ENCODE peak calls at places on chromosomes 13 and 19, in ten cellular contexts. One of them, this sample, is unnamed.
A peak's percentile ranks its signal among the peaks of the same experiment; 100 is the strongest.

GRCh38 chr19:53813996-53814395 is 10.1 kb downstream of the NLRP12 start:
- DNase-seq in hepatocyte: no peak
- DNase-seq in thoracic aorta: no peak
- DNase-seq in A549: no peak
- DNase-seq in CD8-positive, alpha-beta T cell: no peak
- DNase-seq in lower leg skin: no peak
- DNase-seq in PC-9: no peak
- DNase-seq in tibial artery: no peak
- DNase-seq in fibroblast of pulmonary artery: no peak
- DNase-seq in keratinocyte: no peak
- DNase-seq in this sample: no peak

GRCh38 chr19:40623403-40624239 is 22.5 kb downstream of the LTBP4 start:
- DNase-seq in hepatocyte: peak; percentile 91
- DNase-seq in PC-9: no peak
- DNase-seq in A549: peak; percentile 86
- DNase-seq in keratinocyte: no peak
- DNase-seq in thoracic aorta: no peak
- DNase-seq in tibial artery: no peak
- DNase-seq in lower leg skin: no peak
- DNase-seq in fibroblast of pulmonary artery: peak; percentile 49
- DNase-seq in CD8-positive, alpha-beta T cell: no peak
- DNase-seq in this sample: no peak

GRCh38 chr13:23753523-23753922 is 135.7 kb downstream of the MIPEP start:
- DNase-seq in lower leg skin: no peak
- DNase-seq in A549: peak; percentile 69
- DNase-seq in CD8-positive, alpha-beta T cell: no peak
- DNase-seq in fibroblast of pulmonary artery: peak; percentile 32
- DNase-seq in thoracic aorta: no peak
- DNase-seq in keratinocyte: no peak
- DNase-seq in PC-9: peak; percentile 11
- DNase-seq in tibial artery: no peak
- DNase-seq in hepatocyte: peak; percentile 68
- DNase-seq in this sample: no peak

GRCh38 chr13:95117092-95117491 is 184.2 kb downstream of the ABCC4 start:
- DNase-seq in lower leg skin: no peak
- DNase-seq in keratinocyte: no peak
- DNase-seq in tibial artery: no peak
- DNase-seq in hepatocyte: no peak
- DNase-seq in fibroblast of pulmonary artery: no peak
- DNase-seq in CD8-positive, alpha-beta T cell: no peak
- DNase-seq in PC-9: peak; percentile 25
- DNase-seq in thoracic aorta: no peak
- DNase-seq in A549: peak; percentile 39
- DNase-seq in this sample: no peak

GRCh38 chr19:12783849-12784393 is 7.4 kb upstream of the JUNB start:
- DNase-seq in keratinocyte: no peak
- DNase-seq in lower leg skin: no peak
- DNase-seq in CD8-positive, alpha-beta T cell: no peak
- DNase-seq in PC-9: peak; percentile 94
- DNase-seq in A549: peak; percentile 87
- DNase-seq in hepatocyte: peak; percentile 68
- DNase-seq in fibroblast of pulmonary artery: no peak
- DNase-seq in thoracic aorta: no peak
- DNase-seq in tibial artery: peak; percentile 87
- DNase-seq in this sample: no peak

GRCh38 chr13:108154421-108154858 is 60.9 kb downstream of the LIG4 start:
- DNase-seq in thoracic aorta: no peak
- DNase-seq in fibroblast of pulmonary artery: peak; percentile 2
- DNase-seq in tibial artery: no peak
- DNase-seq in lower leg skin: no peak
- DNase-seq in CD8-positive, alpha-beta T cell: no peak
- DNase-seq in A549: peak; percentile 3
- DNase-seq in PC-9: no peak
- DNase-seq in keratinocyte: no peak
- DNase-seq in hepatocyte: peak; percentile 81
- DNase-seq in this sample: peak; percentile 15

GRCh38 chr13:73416093-73416492 is 357.3 kb downstream of the KLF5 start:
- DNase-seq in CD8-positive, alpha-beta T cell: no peak
- DNase-seq in fibroblast of pulmonary artery: no peak
- DNase-seq in keratinocyte: no peak
- DNase-seq in PC-9: no peak
- DNase-seq in A549: no peak
- DNase-seq in tibial artery: no peak
- DNase-seq in lower leg skin: no peak
- DNase-seq in thoracic aorta: no peak
- DNase-seq in hepatocyte: no peak
- DNase-seq in this sample: no peak

GRCh38 chr13:40318366-40318765 is 348.1 kb downstream of the FOXO1 start:
- DNase-seq in fibroblast of pulmonary artery: peak; percentile 34
- DNase-seq in keratinocyte: no peak
- DNase-seq in thoracic aorta: no peak
- DNase-seq in CD8-positive, alpha-beta T cell: no peak
- DNase-seq in A549: no peak
- DNase-seq in PC-9: peak; percentile 10
- DNase-seq in hepatocyte: peak; percentile 31
- DNase-seq in lower leg skin: no peak
- DNase-seq in tibial artery: peak; percentile 66
- DNase-seq in this sample: no peak

GRCh38 chr19:34678421-34678820 is 943 bp downstream of the ZNF302 start:
- DNase-seq in thoracic aorta: no peak
- DNase-seq in keratinocyte: no peak
- DNase-seq in CD8-positive, alpha-beta T cell: no peak
- DNase-seq in lower leg skin: no peak
- DNase-seq in A549: no peak
- DNase-seq in fibroblast of pulmonary artery: no peak
- DNase-seq in hepatocyte: no peak
- DNase-seq in PC-9: no peak
- DNase-seq in tibial artery: no peak
- DNase-seq in this sample: no peak

GRCh38 chr19:15304140-15304705 is 28.1 kb downstream of the BRD4 start:
- DNase-seq in CD8-positive, alpha-beta T cell: no peak
- DNase-seq in hepatocyte: no peak
- DNase-seq in tibial artery: no peak
- DNase-seq in lower leg skin: no peak
- DNase-seq in A549: peak; percentile 56
- DNase-seq in thoracic aorta: no peak
- DNase-seq in PC-9: no peak
- DNase-seq in keratinocyte: no peak
- DNase-seq in fibroblast of pulmonary artery: no peak
- DNase-seq in this sample: no peak

GRCh38 chr19:49468746-49469447 is 5.1 kb upstream of the FLT3LG start:
- DNase-seq in hepatocyte: peak; percentile 75
- DNase-seq in CD8-positive, alpha-beta T cell: peak; percentile 91
- DNase-seq in thoracic aorta: peak; percentile 31
- DNase-seq in fibroblast of pulmonary artery: peak; percentile 71
- DNase-seq in lower leg skin: peak; percentile 95
- DNase-seq in A549: peak; percentile 82
- DNase-seq in keratinocyte: peak; percentile 73
- DNase-seq in tibial artery: peak; percentile 84
- DNase-seq in PC-9: peak; percentile 44
- DNase-seq in this sample: no peak

GRCh38 chr19:39498262-39499081 is at the start of gene DLL3:
- DNase-seq in hepatocyte: peak; percentile 44
- DNase-seq in lower leg skin: no peak
- DNase-seq in thoracic aorta: no peak
- DNase-seq in PC-9: no peak
- DNase-seq in fibroblast of pulmonary artery: peak; percentile 10
- DNase-seq in CD8-positive, alpha-beta T cell: no peak
- DNase-seq in A549: no peak
- DNase-seq in tibial artery: no peak
- DNase-seq in keratinocyte: no peak
- DNase-seq in this sample: no peak

DNA sequence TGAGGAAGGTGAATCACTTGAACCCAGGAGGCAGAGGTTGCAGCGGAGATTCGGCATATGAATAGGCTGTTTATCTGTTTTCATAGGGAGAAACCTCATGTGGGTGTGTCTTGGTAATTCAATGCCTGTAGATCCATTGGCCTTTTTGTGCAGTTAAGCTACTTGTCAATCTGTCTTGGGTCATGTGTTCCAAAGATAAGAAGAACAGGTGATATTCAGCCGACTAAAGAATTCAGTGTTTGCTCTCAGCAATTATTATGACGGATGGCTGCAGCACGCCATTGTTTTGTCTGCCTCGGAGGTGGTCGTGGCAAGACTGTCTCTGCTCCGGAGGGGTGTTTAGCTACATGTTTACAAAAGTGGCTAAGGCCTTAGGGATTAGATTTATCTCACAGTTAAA is 573.0 kb upstream of the PCDH9 start:
- DNase-seq in PC-9: no peak
- DNase-seq in CD8-positive, alpha-beta T cell: no peak
- DNase-seq in lower leg skin: no peak
- DNase-seq in A549: no peak
- DNase-seq in keratinocyte: no peak
- DNase-seq in thoracic aorta: no peak
- DNase-seq in tibial artery: no peak
- DNase-seq in hepatocyte: peak; percentile 15
- DNase-seq in fibroblast of pulmonary artery: no peak
- DNase-seq in this sample: no peak
- TF ChIP-seq CTCF in PC-9: no peak
- TF ChIP-seq CTCF in CD8-positive, alpha-beta T cell: no peak
- TF ChIP-seq CTCF in lower leg skin: no peak
- TF ChIP-seq CTCF in A549: no peak
- TF ChIP-seq CTCF in keratinocyte: no peak
- TF ChIP-seq CTCF in thoracic aorta: no peak
- TF ChIP-seq CTCF in tibial artery: no peak
- TF ChIP-seq CTCF in hepatocyte: no peak
- TF ChIP-seq CTCF in fibroblast of pulmonary artery: no peak
- TF ChIP-seq CTCF in this sample: no peak

GRCh38 chr19:11482384-11483050 is 1.7 kb upstream of the ELAVL3 start:
- DNase-seq in A549: peak; percentile 84
- DNase-seq in thoracic aorta: peak; percentile 27
- DNase-seq in keratinocyte: no peak
- DNase-seq in hepatocyte: peak; percentile 88
- DNase-seq in PC-9: peak; percentile 73
- DNase-seq in CD8-positive, alpha-beta T cell: peak; percentile 83
- DNase-seq in fibroblast of pulmonary artery: peak; percentile 88
- DNase-seq in tibial artery: peak; percentile 89
- DNase-seq in lower leg skin: peak; percentile 96
- DNase-seq in this sample: no peak
- H3K4me3 ChIP-seq in A549: peak overlapping the region; percentile 64
- H3K4me3 ChIP-seq in thoracic aorta: peak overlapping the region; percentile 60
- H3K4me3 ChIP-seq in keratinocyte: peak overlapping the region; percentile 40
- H3K4me3 ChIP-seq in hepatocyte: peak overlapping the region; percentile 33
- H3K4me3 ChIP-seq in PC-9: no peak overlapping the region
- H3K4me3 ChIP-seq in CD8-positive, alpha-beta T cell: peak overlapping the region; percentile 27
- H3K4me3 ChIP-seq in fibroblast of pulmonary artery: peak overlapping the region; percentile 49
- H3K4me3 ChIP-seq in tibial artery: peak overlapping the region; percentile 44
- H3K4me3 ChIP-seq in lower leg skin: no peak overlapping the region
- H3K4me3 ChIP-seq in this sample: peak overlapping the region; percentile 38

GRCh38 chr13:19967619-19968018 is 9.1 kb downstream of the ZMYM2 start:
- DNase-seq in A549: no peak
- DNase-seq in hepatocyte: no peak
- DNase-seq in thoracic aorta: no peak
- DNase-seq in PC-9: no peak
- DNase-seq in tibial artery: no peak
- DNase-seq in CD8-positive, alpha-beta T cell: no peak
- DNase-seq in fibroblast of pulmonary artery: no peak
- DNase-seq in keratinocyte: no peak
- DNase-seq in lower leg skin: no peak
- DNase-seq in this sample: no peak
- TF ChIP-seq CTCF in A549: no peak
- TF ChIP-seq CTCF in hepatocyte: no peak
- TF ChIP-seq CTCF in thoracic aorta: no peak
- TF ChIP-seq CTCF in PC-9: no peak
- TF ChIP-seq CTCF in tibial artery: no peak
- TF ChIP-seq CTCF in CD8-positive, alpha-beta T cell: no peak
- TF ChIP-seq CTCF in fibroblast of pulmonary artery: no peak
- TF ChIP-seq CTCF in keratinocyte: no peak
- TF ChIP-seq CTCF in lower leg skin: no peak
- TF ChIP-seq CTCF in this sample: no peak

GRCh38 chr19:14250870-14251269 is 44.9 kb upstream of the ADGRL1 start:
- DNase-seq in keratinocyte: no peak
- DNase-seq in hepatocyte: no peak
- DNase-seq in fibroblast of pulmonary artery: no peak
- DNase-seq in lower leg skin: no peak
- DNase-seq in thoracic aorta: no peak
- DNase-seq in tibial artery: no peak
- DNase-seq in PC-9: no peak
- DNase-seq in A549: no peak
- DNase-seq in CD8-positive, alpha-beta T cell: no peak
- DNase-seq in this sample: no peak
- H3K4me3 ChIP-seq in keratinocyte: no peak overlapping the region
- H3K4me3 ChIP-seq in hepatocyte: no peak overlapping the region
- H3K4me3 ChIP-seq in fibroblast of pulmonary artery: no peak overlapping the region
- H3K4me3 ChIP-seq in lower leg skin: no peak overlapping the region
- H3K4me3 ChIP-seq in thoracic aorta: no peak overlapping the region
- H3K4me3 ChIP-seq in tibial artery: no peak overlapping the region
- H3K4me3 ChIP-seq in PC-9: no peak overlapping the region
- H3K4me3 ChIP-seq in A549: no peak overlapping the region
- H3K4me3 ChIP-seq in CD8-positive, alpha-beta T cell: no peak overlapping the region
- H3K4me3 ChIP-seq in this sample: no peak overlapping the region